ENCODE peak calls at places on chromosomes 5 and 9, in seven cellular contexts. One of them, this sample, is unnamed.

GRCh38 chr5:104053057-104053666 is 490.6 kb upstream of the NUDT12 start:
- DNase-seq in cerebellar cortex: peak; percentile 15
- DNase-seq in lower leg skin: no peak
- DNase-seq in effector CD4-positive, alpha-beta T cell: no peak
- DNase-seq in hypothalamus: no peak
- DNase-seq in fibroblast of mammary gland: no peak
- DNase-seq in heart left ventricle: no peak
- DNase-seq in this sample: no peak

GRCh38 chr5:177479774-177480173 is 6.3 kb upstream of the DBN1 start:
- DNase-seq in cerebellar cortex: peak; percentile 55
- DNase-seq in lower leg skin: no peak
- DNase-seq in effector CD4-positive, alpha-beta T cell: no peak
- DNase-seq in hypothalamus: no peak
- DNase-seq in fibroblast of mammary gland: peak; percentile 86
- DNase-seq in heart left ventricle: no peak
- DNase-seq in this sample: no peak

GRCh38 chr5:39256472-39256871 is 37.1 kb upstream of the FYB1 start:
- DNase-seq in cerebellar cortex: no peak
- DNase-seq in lower leg skin: no peak
- DNase-seq in effector CD4-positive, alpha-beta T cell: no peak
- DNase-seq in hypothalamus: no peak
- DNase-seq in fibroblast of mammary gland: peak; percentile 86
- DNase-seq in heart left ventricle: no peak
- DNase-seq in this sample: peak; percentile 50

GRCh38 chr5:1507016-1507375 is 16.8 kb downstream of the LPCAT1 start:
- DNase-seq in cerebellar cortex: peak; percentile 22
- DNase-seq in lower leg skin: no peak
- DNase-seq in effector CD4-positive, alpha-beta T cell: no peak
- DNase-seq in hypothalamus: no peak
- DNase-seq in fibroblast of mammary gland: no peak
- DNase-seq in heart left ventricle: no peak
- DNase-seq in this sample: no peak

GRCh38 chr9:107180206-107180605 is 102.9 kb upstream of the RAD23B start:
- DNase-seq in cerebellar cortex: no peak
- DNase-seq in lower leg skin: no peak
- DNase-seq in effector CD4-positive, alpha-beta T cell: no peak
- DNase-seq in hypothalamus: no peak
- DNase-seq in fibroblast of mammary gland: peak; percentile 18
- DNase-seq in heart left ventricle: no peak
- DNase-seq in this sample: no peak

GRCh38 chr9:133518193-133518592 is 6.6 kb downstream of the MYMK start:
- DNase-seq in cerebellar cortex: no peak
- DNase-seq in lower leg skin: no peak
- DNase-seq in effector CD4-positive, alpha-beta T cell: no peak
- DNase-seq in hypothalamus: no peak
- DNase-seq in fibroblast of mammary gland: no peak
- DNase-seq in heart left ventricle: no peak
- DNase-seq in this sample: no peak

GRCh38 chr5:2212481-2212880 is 329.8 kb upstream of the IRX4 start:
- DNase-seq in cerebellar cortex: no peak
- DNase-seq in lower leg skin: no peak
- DNase-seq in effector CD4-positive, alpha-beta T cell: no peak
- DNase-seq in hypothalamus: no peak
- DNase-seq in fibroblast of mammary gland: no peak
- DNase-seq in heart left ventricle: no peak
- DNase-seq in this sample: no peak

GRCh38 chr5:139188558-139189270 is 9.5 kb downstream of the SIL1 start:
- DNase-seq in cerebellar cortex: no peak
- DNase-seq in lower leg skin: no peak
- DNase-seq in effector CD4-positive, alpha-beta T cell: no peak
- DNase-seq in hypothalamus: no peak
- DNase-seq in fibroblast of mammary gland: no peak
- DNase-seq in heart left ventricle: no peak
- DNase-seq in this sample: no peak

GRCh38 chr5:76022611-76023010 is 60.6 kb upstream of the SV2C start:
- DNase-seq in cerebellar cortex: no peak
- DNase-seq in lower leg skin: no peak
- DNase-seq in effector CD4-positive, alpha-beta T cell: no peak
- DNase-seq in hypothalamus: no peak
- DNase-seq in fibroblast of mammary gland: no peak
- DNase-seq in heart left ventricle: no peak
- DNase-seq in this sample: no peak

GRCh38 chr9:4725706-4726442 is 15.1 kb downstream of the AK3 start:
- DNase-seq in cerebellar cortex: no peak
- DNase-seq in lower leg skin: no peak
- DNase-seq in effector CD4-positive, alpha-beta T cell: no peak
- DNase-seq in hypothalamus: no peak
- DNase-seq in fibroblast of mammary gland: no peak
- DNase-seq in heart left ventricle: no peak
- DNase-seq in this sample: no peak

GRCh38 chr9:82819260-82819659 is 243.7 kb downstream of the RASEF start:
- DNase-seq in cerebellar cortex: no peak
- DNase-seq in lower leg skin: no peak
- DNase-seq in effector CD4-positive, alpha-beta T cell: no peak
- DNase-seq in hypothalamus: no peak
- DNase-seq in fibroblast of mammary gland: no peak
- DNase-seq in heart left ventricle: no peak
- DNase-seq in this sample: no peak

GRCh38 chr5:150584561-150585335 is 55.7 kb upstream of the SYNPO start:
- DNase-seq in cerebellar cortex: no peak
- DNase-seq in lower leg skin: no peak
- DNase-seq in effector CD4-positive, alpha-beta T cell: no peak
- DNase-seq in hypothalamus: no peak
- DNase-seq in fibroblast of mammary gland: no peak
- DNase-seq in heart left ventricle: no peak
- DNase-seq in this sample: no peak

GRCh38 chr9:133517711-133518110 is 7.0 kb downstream of the MYMK start:
- DNase-seq in cerebellar cortex: no peak
- DNase-seq in lower leg skin: no peak
- DNase-seq in effector CD4-positive, alpha-beta T cell: no peak
- DNase-seq in hypothalamus: no peak
- DNase-seq in fibroblast of mammary gland: no peak
- DNase-seq in heart left ventricle: no peak
- DNase-seq in this sample: no peak

GRCh38 chr5:57698785-57699184 is 216.2 kb upstream of the ACTBL2 start:
- DNase-seq in cerebellar cortex: no peak
- DNase-seq in lower leg skin: no peak
- DNase-seq in effector CD4-positive, alpha-beta T cell: no peak
- DNase-seq in hypothalamus: no peak
- DNase-seq in fibroblast of mammary gland: no peak
- DNase-seq in heart left ventricle: no peak
- DNase-seq in this sample: no peak

GRCh38 chr9:19922476-19923118 is 133.8 kb upstream of the SLC24A2 start:
- DNase-seq in cerebellar cortex: peak; percentile 46
- DNase-seq in lower leg skin: no peak
- DNase-seq in effector CD4-positive, alpha-beta T cell: no peak
- DNase-seq in hypothalamus: no peak
- DNase-seq in fibroblast of mammary gland: peak; percentile 71
- DNase-seq in heart left ventricle: no peak
- DNase-seq in this sample: peak; percentile 15

GRCh38 chr5:153148624-153148976 is 341.9 kb upstream of the GRIA1 start:
- DNase-seq in cerebellar cortex: no peak
- DNase-seq in lower leg skin: no peak
- DNase-seq in effector CD4-positive, alpha-beta T cell: no peak
- DNase-seq in hypothalamus: no peak
- DNase-seq in fibroblast of mammary gland: no peak
- DNase-seq in heart left ventricle: no peak
- DNase-seq in this sample: no peak

GRCh38 chr5:131991593-131992324 is 19.7 kb downstream of the ACSL6 start:
- DNase-seq in cerebellar cortex: no peak
- DNase-seq in lower leg skin: no peak
- DNase-seq in effector CD4-positive, alpha-beta T cell: no peak
- DNase-seq in hypothalamus: no peak
- DNase-seq in fibroblast of mammary gland: no peak
- DNase-seq in heart left ventricle: no peak
- DNase-seq in this sample: no peak

GRCh38 chr5:152164860-152165259 is 240.2 kb upstream of the GLRA1 start:
- DNase-seq in cerebellar cortex: no peak
- DNase-seq in lower leg skin: no peak
- DNase-seq in effector CD4-positive, alpha-beta T cell: no peak
- DNase-seq in hypothalamus: no peak
- DNase-seq in fibroblast of mammary gland: no peak
- DNase-seq in heart left ventricle: no peak
- DNase-seq in this sample: no peak

GRCh38 chr5:153539983-153540382 is 49.5 kb downstream of the GRIA1 start:
- DNase-seq in cerebellar cortex: no peak
- DNase-seq in lower leg skin: no peak
- DNase-seq in effector CD4-positive, alpha-beta T cell: no peak
- DNase-seq in hypothalamus: no peak
- DNase-seq in fibroblast of mammary gland: no peak
- DNase-seq in heart left ventricle: no peak
- DNase-seq in this sample: no peak

GRCh38 chr5:171797563-171797962 is 11.9 kb downstream of the SMIM23 start:
- DNase-seq in cerebellar cortex: no peak
- DNase-seq in lower leg skin: no peak
- DNase-seq in effector CD4-positive, alpha-beta T cell: no peak
- DNase-seq in hypothalamus: no peak
- DNase-seq in fibroblast of mammary gland: no peak
- DNase-seq in heart left ventricle: no peak
- DNase-seq in this sample: no peak

GRCh38 chr5:31731016-31731415 is 92.1 kb downstream of the PDZD2 start:
- DNase-seq in cerebellar cortex: no peak
- DNase-seq in lower leg skin: peak; percentile 3
- DNase-seq in effector CD4-positive, alpha-beta T cell: no peak
- DNase-seq in hypothalamus: no peak
- DNase-seq in fibroblast of mammary gland: no peak
- DNase-seq in heart left ventricle: no peak
- DNase-seq in this sample: no peak

GRCh38 chr5:169667896-169668674 is 31.0 kb downstream of the DOCK2 start:
- DNase-seq in cerebellar cortex: no peak
- DNase-seq in lower leg skin: no peak
- DNase-seq in effector CD4-positive, alpha-beta T cell: no peak
- DNase-seq in hypothalamus: no peak
- DNase-seq in fibroblast of mammary gland: no peak
- DNase-seq in heart left ventricle: no peak
- DNase-seq in this sample: no peak

GRCh38 chr9:121992571-121993212 is 100.4 kb downstream of the TTLL11 start:
- DNase-seq in cerebellar cortex: peak; percentile 95
- DNase-seq in lower leg skin: peak; percentile 86
- DNase-seq in effector CD4-positive, alpha-beta T cell: no peak
- DNase-seq in hypothalamus: no peak
- DNase-seq in fibroblast of mammary gland: peak; percentile 79
- DNase-seq in heart left ventricle: peak; percentile 58
- DNase-seq in this sample: peak; percentile 76

GRCh38 chr5:56270058-56270457 is 36.9 kb upstream of the ANKRD55 start:
- DNase-seq in cerebellar cortex: peak; percentile 7
- DNase-seq in lower leg skin: no peak
- DNase-seq in effector CD4-positive, alpha-beta T cell: no peak
- DNase-seq in hypothalamus: no peak
- DNase-seq in fibroblast of mammary gland: no peak
- DNase-seq in heart left ventricle: no peak
- DNase-seq in this sample: no peak

GRCh38 chr5:173823721-173824567 is 64.2 kb upstream of the CPEB4 start:
- DNase-seq in cerebellar cortex: no peak
- DNase-seq in lower leg skin: no peak
- DNase-seq in effector CD4-positive, alpha-beta T cell: no peak
- DNase-seq in hypothalamus: no peak
- DNase-seq in fibroblast of mammary gland: peak; percentile 81
- DNase-seq in heart left ventricle: no peak
- DNase-seq in this sample: peak; percentile 87

GRCh38 chr9:135415586-135415985 is 64.0 kb upstream of the PPP1R26 start:
- DNase-seq in cerebellar cortex: no peak
- DNase-seq in lower leg skin: peak; percentile 56
- DNase-seq in effector CD4-positive, alpha-beta T cell: no peak
- DNase-seq in hypothalamus: no peak
- DNase-seq in fibroblast of mammary gland: no peak
- DNase-seq in heart left ventricle: no peak
- DNase-seq in this sample: no peak

GRCh38 chr9:117160254-117160653 is 254.6 kb downstream of the ASTN2 start:
- DNase-seq in cerebellar cortex: peak; percentile 43
- DNase-seq in lower leg skin: no peak
- DNase-seq in effector CD4-positive, alpha-beta T cell: no peak
- DNase-seq in hypothalamus: no peak
- DNase-seq in fibroblast of mammary gland: no peak
- DNase-seq in heart left ventricle: no peak
- DNase-seq in this sample: no peak

GRCh38 chr5:94698189-94698588 is 79.7 kb downstream of the SLF1 start:
- DNase-seq in cerebellar cortex: no peak
- DNase-seq in lower leg skin: no peak
- DNase-seq in effector CD4-positive, alpha-beta T cell: no peak
- DNase-seq in hypothalamus: no peak
- DNase-seq in fibroblast of mammary gland: no peak
- DNase-seq in heart left ventricle: no peak
- DNase-seq in this sample: peak; percentile 19

GRCh38 chr9:121943463-121943862 is 149.6 kb downstream of the TTLL11 start:
- DNase-seq in cerebellar cortex: no peak
- DNase-seq in lower leg skin: no peak
- DNase-seq in effector CD4-positive, alpha-beta T cell: no peak
- DNase-seq in hypothalamus: no peak
- DNase-seq in fibroblast of mammary gland: no peak
- DNase-seq in heart left ventricle: no peak
- DNase-seq in this sample: no peak

GRCh38 chr9:127793093-127793708 is 7.4 kb downstream of the CDK9 start:
- DNase-seq in cerebellar cortex: peak; percentile 87
- DNase-seq in lower leg skin: no peak
- DNase-seq in effector CD4-positive, alpha-beta T cell: no peak
- DNase-seq in hypothalamus: no peak
- DNase-seq in fibroblast of mammary gland: peak; percentile 38
- DNase-seq in heart left ventricle: no peak
- DNase-seq in this sample: no peak

GRCh38 chr9:1457460-1457859 is 407.3 kb downstream of the DMRT2 start:
- DNase-seq in cerebellar cortex: no peak
- DNase-seq in lower leg skin: no peak
- DNase-seq in effector CD4-positive, alpha-beta T cell: no peak
- DNase-seq in hypothalamus: no peak
- DNase-seq in fibroblast of mammary gland: no peak
- DNase-seq in heart left ventricle: no peak
- DNase-seq in this sample: no peak

GRCh38 chr5:171757853-171758535 is 27.6 kb upstream of the SMIM23 start:
- DNase-seq in cerebellar cortex: no peak
- DNase-seq in lower leg skin: no peak
- DNase-seq in effector CD4-positive, alpha-beta T cell: no peak
- DNase-seq in hypothalamus: no peak
- DNase-seq in fibroblast of mammary gland: peak; percentile 98
- DNase-seq in heart left ventricle: no peak
- DNase-seq in this sample: peak; percentile 2

GRCh38 chr5:179243333-179243732 is 101.9 kb downstream of the ADAMTS2 start:
- DNase-seq in cerebellar cortex: no peak
- DNase-seq in lower leg skin: peak; percentile 64
- DNase-seq in effector CD4-positive, alpha-beta T cell: no peak
- DNase-seq in hypothalamus: no peak
- DNase-seq in fibroblast of mammary gland: peak; percentile 88
- DNase-seq in heart left ventricle: peak; percentile 8
- DNase-seq in this sample: peak; percentile 1

GRCh38 chr9:122206118-122207046 is 22.4 kb downstream of the LHX6 start:
- DNase-seq in cerebellar cortex: no peak
- DNase-seq in lower leg skin: no peak
- DNase-seq in effector CD4-positive, alpha-beta T cell: no peak
- DNase-seq in hypothalamus: no peak
- DNase-seq in fibroblast of mammary gland: peak; percentile 85
- DNase-seq in heart left ventricle: no peak
- DNase-seq in this sample: no peak

GRCh38 chr5:80644900-80645299 is 9.6 kb upstream of the MSH3 start:
- DNase-seq in cerebellar cortex: no peak
- DNase-seq in lower leg skin: no peak
- DNase-seq in effector CD4-positive, alpha-beta T cell: no peak
- DNase-seq in hypothalamus: no peak
- DNase-seq in fibroblast of mammary gland: no peak
- DNase-seq in heart left ventricle: no peak
- DNase-seq in this sample: no peak

GRCh38 chr5:160395111-160395510 is 4.7 kb downstream of the FAM200C start:
- DNase-seq in cerebellar cortex: peak; percentile 58
- DNase-seq in lower leg skin: no peak
- DNase-seq in effector CD4-positive, alpha-beta T cell: no peak
- DNase-seq in hypothalamus: no peak
- DNase-seq in fibroblast of mammary gland: no peak
- DNase-seq in heart left ventricle: no peak
- DNase-seq in this sample: no peak

GRCh38 chr9:80619356-80619755 is 1047.6 kb downstream of the TLE4 start:
- DNase-seq in cerebellar cortex: no peak
- DNase-seq in lower leg skin: no peak
- DNase-seq in effector CD4-positive, alpha-beta T cell: no peak
- DNase-seq in hypothalamus: no peak
- DNase-seq in fibroblast of mammary gland: no peak
- DNase-seq in heart left ventricle: no peak
- DNase-seq in this sample: no peak

GRCh38 chr5:27353540-27353939 is 315.2 kb upstream of the CDH9 start:
- DNase-seq in cerebellar cortex: no peak
- DNase-seq in lower leg skin: no peak
- DNase-seq in effector CD4-positive, alpha-beta T cell: no peak
- DNase-seq in hypothalamus: no peak
- DNase-seq in fibroblast of mammary gland: no peak
- DNase-seq in heart left ventricle: no peak
- DNase-seq in this sample: no peak